ENCODE peak calls at places on chromosomes 12 and 14, in five cellular contexts. One of them, this sample, is unnamed.

GRCh38 chr12:122022393-122023338 is 982 bp downstream of the BCL7A start:
- DNase-seq in mesendoderm: peak
- DNase-seq in heart right ventricle: no peak
- DNase-seq in pancreas: peak
- DNase-seq in tibial artery: peak
- DNase-seq in this sample: peak

GRCh38 chr12:130079254-130079653 is 83.0 kb upstream of the FZD10 start:
- DNase-seq in mesendoderm: no peak
- DNase-seq in heart right ventricle: no peak
- DNase-seq in pancreas: no peak
- DNase-seq in tibial artery: no peak
- DNase-seq in this sample: no peak

GRCh38 chr14:52950898-52951729 is at the start of gene FERMT2:
- DNase-seq in mesendoderm: peak
- DNase-seq in heart right ventricle: peak
- DNase-seq in pancreas: peak
- DNase-seq in tibial artery: peak
- DNase-seq in this sample: peak

GRCh38 chr14:96975116-96975515 is 177.9 kb downstream of the VRK1 start:
- DNase-seq in mesendoderm: no peak
- DNase-seq in heart right ventricle: no peak
- DNase-seq in pancreas: no peak
- DNase-seq in tibial artery: no peak
- DNase-seq in this sample: no peak

GRCh38 chr14:41548666-41549065 is 58.0 kb upstream of the LRFN5 start:
- DNase-seq in mesendoderm: no peak
- DNase-seq in heart right ventricle: no peak
- DNase-seq in pancreas: no peak
- DNase-seq in tibial artery: no peak
- DNase-seq in this sample: no peak

GRCh38 chr14:98608071-98609060 is 663.6 kb downstream of the BCL11B start:
- DNase-seq in mesendoderm: no peak
- DNase-seq in heart right ventricle: no peak
- DNase-seq in pancreas: no peak
- DNase-seq in tibial artery: no peak
- DNase-seq in this sample: no peak

GRCh38 chr14:68675233-68675577 is 117.7 kb downstream of the ZFP36L1 start:
- DNase-seq in mesendoderm: no peak
- DNase-seq in heart right ventricle: no peak
- DNase-seq in pancreas: no peak
- DNase-seq in tibial artery: peak
- DNase-seq in this sample: no peak

GRCh38 chr14:99201351-99202073 is 70.5 kb downstream of the BCL11B start:
- DNase-seq in mesendoderm: peak
- DNase-seq in heart right ventricle: no peak
- DNase-seq in pancreas: no peak
- DNase-seq in tibial artery: no peak
- DNase-seq in this sample: no peak

GRCh38 chr14:89190779-89191513 is 226.1 kb downstream of the FOXN3 start:
- DNase-seq in mesendoderm: peak
- DNase-seq in heart right ventricle: no peak
- DNase-seq in pancreas: no peak
- DNase-seq in tibial artery: no peak
- DNase-seq in this sample: no peak

GRCh38 chr14:41925409-41925808 is 318.7 kb downstream of the LRFN5 start:
- DNase-seq in mesendoderm: peak
- DNase-seq in heart right ventricle: no peak
- DNase-seq in pancreas: no peak
- DNase-seq in tibial artery: no peak
- DNase-seq in this sample: no peak

GRCh38 chr14:101590062-101590461 is 28.8 kb downstream of the DIO3 start:
- DNase-seq in mesendoderm: no peak
- DNase-seq in heart right ventricle: no peak
- DNase-seq in pancreas: no peak
- DNase-seq in tibial artery: no peak
- DNase-seq in this sample: no peak

GRCh38 chr12:59808317-59808910 is 212.6 kb downstream of the SLC16A7 start:
- DNase-seq in mesendoderm: peak
- DNase-seq in heart right ventricle: no peak
- DNase-seq in pancreas: no peak
- DNase-seq in tibial artery: no peak
- DNase-seq in this sample: no peak

GRCh38 chr14:90797451-90797850 is 18.8 kb downstream of the TTC7B start:
- DNase-seq in mesendoderm: peak
- DNase-seq in heart right ventricle: no peak
- DNase-seq in pancreas: no peak
- DNase-seq in tibial artery: no peak
- DNase-seq in this sample: no peak

GRCh38 chr14:104473244-104473565 is 106.4 kb upstream of the C14orf180 start:
- DNase-seq in mesendoderm: peak
- DNase-seq in heart right ventricle: no peak
- DNase-seq in pancreas: no peak
- DNase-seq in tibial artery: no peak
- DNase-seq in this sample: no peak

GRCh38 chr14:81303258-81303935 is 82.6 kb upstream of the GTF2A1 start:
- DNase-seq in mesendoderm: no peak
- DNase-seq in heart right ventricle: no peak
- DNase-seq in pancreas: peak
- DNase-seq in tibial artery: no peak
- DNase-seq in this sample: no peak

GRCh38 chr12:60257063-60257462 is 661.2 kb downstream of the SLC16A7 start:
- DNase-seq in mesendoderm: peak
- DNase-seq in heart right ventricle: no peak
- DNase-seq in pancreas: no peak
- DNase-seq in tibial artery: no peak
- DNase-seq in this sample: no peak

GRCh38 chr12:47798481-47798948 is 21.2 kb downstream of the HDAC7 start:
- DNase-seq in mesendoderm: no peak
- DNase-seq in heart right ventricle: no peak
- DNase-seq in pancreas: no peak
- DNase-seq in tibial artery: no peak
- DNase-seq in this sample: no peak

GRCh38 chr12:131833896-131834641 is 5.9 kb downstream of the MMP17 start:
- DNase-seq in mesendoderm: peak
- DNase-seq in heart right ventricle: no peak
- DNase-seq in pancreas: peak
- DNase-seq in tibial artery: peak
- DNase-seq in this sample: peak

GRCh38 chr14:76936483-76936882 is 92.0 kb downstream of the IRF2BPL start:
- DNase-seq in mesendoderm: no peak
- DNase-seq in heart right ventricle: peak
- DNase-seq in pancreas: no peak
- DNase-seq in tibial artery: no peak
- DNase-seq in this sample: no peak

GRCh38 chr12:18148961-18149360 is 59.0 kb upstream of the RERGL start:
- DNase-seq in mesendoderm: no peak
- DNase-seq in heart right ventricle: no peak
- DNase-seq in pancreas: no peak
- DNase-seq in tibial artery: no peak
- DNase-seq in this sample: no peak

GRCh38 chr14:53599221-53599945 is 357.2 kb downstream of the BMP4 start:
- DNase-seq in mesendoderm: peak
- DNase-seq in heart right ventricle: no peak
- DNase-seq in pancreas: no peak
- DNase-seq in tibial artery: no peak
- DNase-seq in this sample: no peak

DNA sequence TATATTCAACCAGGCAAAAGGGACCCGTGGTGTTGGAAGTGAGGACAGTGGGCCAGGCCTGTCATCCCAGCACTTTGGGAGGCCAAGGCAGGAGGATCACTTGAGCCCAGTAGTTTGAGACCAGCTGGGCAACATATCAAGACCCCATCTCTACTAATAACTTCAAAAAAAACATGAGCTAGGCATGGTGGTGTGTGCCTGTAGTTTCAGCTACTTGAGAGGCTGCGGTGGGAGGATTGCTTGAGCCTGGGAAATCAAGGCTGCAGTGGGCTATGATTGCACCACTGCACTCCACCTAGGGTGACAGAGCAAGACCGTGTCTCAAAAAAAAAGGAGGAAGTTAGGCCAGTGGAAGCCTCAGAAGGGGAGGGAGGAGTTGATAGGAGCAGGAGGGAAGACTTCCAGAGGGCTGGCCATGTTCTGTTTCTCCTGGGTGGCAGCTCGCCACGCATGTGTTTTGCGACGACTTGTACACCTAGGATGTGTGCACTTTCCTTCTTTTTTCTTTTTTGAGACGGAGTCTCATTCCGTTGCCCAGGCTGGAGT is 10.1 kb downstream of the SLC25A29 start:
- DNase-seq in mesendoderm: no peak
- DNase-seq in heart right ventricle: no peak
- DNase-seq in pancreas: peak
- DNase-seq in tibial artery: peak
- DNase-seq in this sample: no peak
- H3K27ac ChIP-seq in mesendoderm: no peak
- H3K27ac ChIP-seq in heart right ventricle: peak
- H3K27ac ChIP-seq in pancreas: no peak
- H3K27ac ChIP-seq in tibial artery: peak
- H3K27ac ChIP-seq in this sample: no peak

GRCh38 chr14:83940253-83940652 is 1589.7 kb upstream of the FLRT2 start:
- DNase-seq in mesendoderm: peak
- DNase-seq in heart right ventricle: no peak
- DNase-seq in pancreas: no peak
- DNase-seq in tibial artery: no peak
- DNase-seq in this sample: no peak
- H3K27ac ChIP-seq in mesendoderm: no peak
- H3K27ac ChIP-seq in heart right ventricle: no peak
- H3K27ac ChIP-seq in pancreas: no peak
- H3K27ac ChIP-seq in tibial artery: no peak
- H3K27ac ChIP-seq in this sample: no peak

GRCh38 chr12:99130808-99131538 is 485.9 kb downstream of the APAF1 start:
- DNase-seq in mesendoderm: no peak
- DNase-seq in heart right ventricle: no peak
- DNase-seq in pancreas: no peak
- DNase-seq in tibial artery: no peak
- DNase-seq in this sample: no peak
- H3K27ac ChIP-seq in mesendoderm: no peak
- H3K27ac ChIP-seq in heart right ventricle: peak
- H3K27ac ChIP-seq in pancreas: no peak
- H3K27ac ChIP-seq in tibial artery: no peak
- H3K27ac ChIP-seq in this sample: peak

GRCh38 chr12:45235087-45236025 is 19.5 kb downstream of the ANO6 start:
- DNase-seq in mesendoderm: peak
- DNase-seq in heart right ventricle: no peak
- DNase-seq in pancreas: peak
- DNase-seq in tibial artery: no peak
- DNase-seq in this sample: no peak

GRCh38 chr12:45232771-45233372 is 17.0 kb downstream of the ANO6 start:
- DNase-seq in mesendoderm: peak
- DNase-seq in heart right ventricle: no peak
- DNase-seq in pancreas: no peak
- DNase-seq in tibial artery: peak
- DNase-seq in this sample: peak

GRCh38 chr12:45234134-45234865 is 18.4 kb downstream of the ANO6 start:
- DNase-seq in mesendoderm: peak
- DNase-seq in heart right ventricle: no peak
- DNase-seq in pancreas: no peak
- DNase-seq in tibial artery: no peak
- DNase-seq in this sample: peak

GRCh38 chr12:45232146-45232731 is 16.3 kb downstream of the ANO6 start:
- DNase-seq in mesendoderm: no peak
- DNase-seq in heart right ventricle: no peak
- DNase-seq in pancreas: no peak
- DNase-seq in tibial artery: no peak
- DNase-seq in this sample: no peak

DNA sequence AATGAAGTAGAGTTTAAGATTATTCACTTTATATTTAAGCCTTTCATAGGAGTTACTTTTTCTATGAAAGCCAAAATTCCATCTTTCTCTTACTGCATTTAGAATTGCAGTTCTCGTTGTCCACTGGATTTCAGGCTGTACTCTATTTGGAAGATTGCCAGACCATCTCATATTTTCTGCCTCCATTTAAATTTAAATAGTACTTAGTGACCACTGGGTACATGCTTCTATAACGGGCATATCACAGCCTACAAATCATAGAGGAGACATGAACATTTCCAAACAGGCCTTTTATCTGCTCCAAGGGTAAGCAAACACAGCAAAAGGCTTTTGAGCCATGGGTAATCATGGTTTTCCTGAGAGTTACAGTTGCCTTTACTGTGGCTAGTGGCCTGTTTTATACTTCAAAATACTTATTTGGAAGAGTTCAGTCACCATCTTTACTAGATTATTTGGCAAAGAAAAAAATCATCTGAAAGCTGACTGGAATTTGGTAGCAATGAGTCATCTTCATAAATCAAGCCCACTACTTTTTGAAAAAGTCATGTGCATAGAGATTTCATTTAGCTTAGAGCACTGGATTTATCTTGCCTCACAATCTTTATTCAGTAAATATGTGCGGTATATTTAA is 15.7 kb downstream of the ANO6 start:
- DNase-seq in mesendoderm: no peak
- DNase-seq in heart right ventricle: no peak
- DNase-seq in pancreas: no peak
- DNase-seq in tibial artery: no peak
- DNase-seq in this sample: no peak
- H3K27ac ChIP-seq in mesendoderm: no peak
- H3K27ac ChIP-seq in heart right ventricle: peak
- H3K27ac ChIP-seq in pancreas: peak
- H3K27ac ChIP-seq in tibial artery: peak
- H3K27ac ChIP-seq in this sample: no peak

GRCh38 chr12:67709367-67709954 is 60.9 kb downstream of the DYRK2 start:
- DNase-seq in mesendoderm: no peak
- DNase-seq in heart right ventricle: no peak
- DNase-seq in pancreas: no peak
- DNase-seq in tibial artery: no peak
- DNase-seq in this sample: no peak
- H3K27ac ChIP-seq in mesendoderm: no peak
- H3K27ac ChIP-seq in heart right ventricle: no peak
- H3K27ac ChIP-seq in pancreas: no peak
- H3K27ac ChIP-seq in tibial artery: no peak
- H3K27ac ChIP-seq in this sample: no peak

This sample was measured in caudate nucleus.